ENCODE peak calls at places on chromosomes 16 and 17, in nine cellular contexts. M, W, A, N, O, C, H, P and V are unnamed samples.

GRCh38 chr17:2363318-2363717 is 26.0 kb downstream of the SGSM2 start:
- DNase-seq in H (no peak), N (no peak), O (no peak), A (no peak), W (no peak), P (no peak), C (no peak), M (no peak), V (no peak)

GRCh38 chr16:88727871-88728270 is 21.6 kb downstream of the CTU2 start:
- DNase-seq in C (no peak), W (peak), A (no peak), N (peak), P (no peak), H (no peak), M (no peak), O (no peak), V (no peak)

GRCh38 chr16:28140788-28141618 is 70.8 kb downstream of the XPO6 start:
- DNase-seq in C (no peak), W (no peak), P (no peak), N (no peak), H (no peak), O (no peak), A (peak), M (no peak), V (no peak)

GRCh38 chr17:10698116-10698818 is 873 bp downstream of the ADPRM start:
- DNase-seq in H (peak), N (peak), C (no peak), O (no peak), A (no peak), M (no peak), P (no peak), W (peak), V (no peak)

GRCh38 chr16:49604602-49605001 is 231.0 kb downstream of the C16orf78 start:
- DNase-seq in H (no peak), P (no peak), W (no peak), A (no peak), C (no peak), M (no peak), N (no peak), O (no peak), V (no peak)

GRCh38 chr16:17346774-17347569 is 123.8 kb downstream of the XYLT1 start:
- DNase-seq in W (no peak), A (no peak), O (no peak), C (peak), H (no peak), N (no peak), M (no peak), P (no peak), V (no peak)

GRCh38 chr16:71537643-71538042 is 11.4 kb downstream of the CHST4 start:
- DNase-seq in M (peak), A (peak), N (peak), H (peak), P (peak), C (no peak), O (peak), W (peak), V (peak)

GRCh38 chr17:19248923-19249574 is 11.9 kb downstream of the EPN2 start:
- DNase-seq in A (no peak), C (peak), H (peak), P (no peak), N (no peak), W (no peak), M (no peak), O (no peak), V (no peak)

GRCh38 chr17:73820686-73821448 is 176.6 kb upstream of the SDK2 start:
- DNase-seq in C (no peak), M (peak), P (no peak), A (no peak), O (peak), N (peak), W (no peak), H (no peak), V (no peak)